ENCODE peak calls at places on chromosomes 12 and 14, in eight cellular contexts. E is DMS 273 treated with DMSO at 0.1 percent for 48 hours; C is lower leg skin; N is activated CD4-positive, alpha-beta T cell treated with anti-CD3 and anti-CD28 coated beads for 48 hours; U is IMR-90; A is hippocampal formation; Q is cardiac fibroblast; R is 8988T. O is an unnamed sample.

GRCh38 chr12:94553875-94554274 is 94.2 kb upstream of the CEP83 start:
- DNase-seq in E (no peak), C (no peak), N (no peak), U (no peak), A (no peak), Q (no peak), R (no peak), O (no peak)

GRCh38 chr14:70257526-70257925 is 68.8 kb upstream of the SLC8A3 start:
- DNase-seq in E (no peak), C (no peak), N (peak; percentile 54), U (no peak), A (no peak), Q (no peak), R (no peak), O (peak; percentile 21)

GRCh38 chr14:78253986-78254385 is 83.8 kb downstream of the NRXN3 start:
- DNase-seq in E (no peak), C (no peak), N (no peak), U (peak; percentile 43), A (no peak), Q (peak; percentile 35), R (no peak), O (peak; percentile 3)

GRCh38 chr12:56359851-56360767 is at the start of gene STAT2:
- DNase-seq in E (peak; percentile 94), C (peak; percentile 100), N (peak; percentile 99), U (peak; percentile 100), A (peak; percentile 98), Q (peak; percentile 100), R (peak; percentile 58), O (peak; percentile 100)

GRCh38 chr14:106372870-106373657 is 846.7 kb downstream of the TMEM121 start:
- DNase-seq in E (no peak), C (peak; percentile 85), N (peak; percentile 91), U (no peak), A (no peak), Q (peak; percentile 8), R (no peak), O (peak; percentile 60)

GRCh38 chr12:105418232-105418631 is 87.7 kb downstream of the C12orf75 start:
- DNase-seq in E (no peak), C (no peak), N (no peak), U (peak; percentile 89), A (no peak), Q (peak; percentile 83), R (no peak), O (no peak)

GRCh38 chr12:116933512-116934246 is 22.9 kb downstream of the FBXW8 start:
- DNase-seq in E (no peak), C (no peak), N (no peak), U (no peak), A (no peak), Q (no peak), R (no peak), O (no peak)

GRCh38 chr12:81644503-81644902 is 114.6 kb downstream of the PPFIA2 start:
- DNase-seq in E (no peak), C (no peak), N (no peak), U (peak; percentile 36), A (no peak), Q (peak; percentile 66), R (no peak), O (peak; percentile 65)

GRCh38 chr14:99202516-99202915 is 69.5 kb downstream of the BCL11B start:
- DNase-seq in E (no peak), C (no peak), N (no peak), U (no peak), A (no peak), Q (no peak), R (no peak), O (no peak)

GRCh38 chr12:80314741-80315140 is 129.3 kb upstream of the PTPRQ start:
- DNase-seq in E (no peak), C (no peak), N (no peak), U (no peak), A (no peak), Q (no peak), R (no peak), O (no peak)

GRCh38 chr12:1439687-1440086 is 154.7 kb downstream of the FBXL14 start:
- DNase-seq in E (no peak), C (no peak), N (no peak), U (no peak), A (no peak), Q (no peak), R (no peak), O (no peak)